ENCODE peak calls at places on chromosome 2, in seven cellular contexts. L is EL; Z is fibroblast of the conjunctiva; B is cardiac fibroblast; M is stimulated activated naive B cell treated with anti-CD40 and anti-IgM and Interleukin-4, amounts not matched to agents 10 μg/mL and 1 μg/mL and 100 μg/mL, for 72 hours; K is stimulated activated CD4-positive, alpha-beta T cell treated with anti-CD3 and anti-CD28 coated beads, Interleukin-1b, Interleukin-23, amount 100 ng/mL, for 1 hour; T is HS-5. W is an unnamed sample.

GRCh38 chr2:157927155-157927554 is 51.0 kb upstream of the ACVR1 start:
- DNase-seq in L (no peak), Z (no peak), B (no peak), M (no peak), K (no peak), T (no peak), W (no peak)

GRCh38 chr2:121634354-121635307 is 14.6 kb downstream of the CLASP1 start:
- DNase-seq in L (peak), Z (no peak), B (peak), M (no peak), K (no peak), T (peak), W (no peak)

GRCh38 chr2:198314559-198315153 is 510.3 kb downstream of the PLCL1 start:
- DNase-seq in L (peak), Z (peak), B (peak), M (no peak), K (no peak), T (peak), W (peak)

GRCh38 chr2:191166111-191166755 is 15.4 kb upstream of the STAT4 start:
- DNase-seq in L (peak), Z (peak), B (peak), M (no peak), K (no peak), T (no peak), W (no peak)

GRCh38 chr2:50786345-50786744 is 245.6 kb downstream of the NRXN1 start:
- DNase-seq in L (no peak), Z (no peak), B (no peak), M (no peak), K (no peak), T (no peak), W (no peak)

GRCh38 chr2:65724752-65725151 is 292.4 kb upstream of the SPRED2 start:
- DNase-seq in L (no peak), Z (no peak), B (no peak), M (no peak), K (no peak), T (no peak), W (no peak)

GRCh38 chr2:48607307-48608014 is 10.2 kb upstream of the GTF2A1L start:
- DNase-seq in L (peak), Z (no peak), B (peak), M (no peak), K (no peak), T (no peak), W (no peak)

GRCh38 chr2:216327447-216327846 is 44.8 kb downstream of the MARCHF4 start:
- DNase-seq in L (no peak), Z (no peak), B (no peak), M (no peak), K (no peak), T (no peak), W (no peak)

GRCh38 chr2:227377461-227378351 is 1.4 kb downstream of the TM4SF20 start:
- DNase-seq in L (peak), Z (no peak), B (no peak), M (no peak), K (no peak), T (no peak), W (no peak)

GRCh38 chr2:227095346-227095745 is 68.7 kb downstream of the COL4A4 start:
- DNase-seq in L (no peak), Z (no peak), B (no peak), M (no peak), K (no peak), T (no peak), W (no peak)

GRCh38 chr2:225400060-225400511 is 576 bp downstream of the NYAP2 start:
- DNase-seq in L (peak), Z (peak), B (peak), M (no peak), K (no peak), T (peak), W (no peak)

GRCh38 chr2:238173692-238174091 is 14.9 kb downstream of the ERFE start:
- DNase-seq in L (no peak), Z (no peak), B (no peak), M (no peak), K (no peak), T (no peak), W (no peak)

GRCh38 chr2:112869258-112869842 is 32.8 kb upstream of the IL1B start:
- DNase-seq in L (peak), Z (peak), B (peak), M (no peak), K (no peak), T (peak), W (peak)

GRCh38 chr2:193963472-193964119 is 1693.4 kb upstream of the SLC39A10 start:
- DNase-seq in L (no peak), Z (peak), B (peak), M (no peak), K (no peak), T (no peak), W (no peak)

GRCh38 chr2:220753486-220753885 is 818.6 kb downstream of the EPHA4 start:
- DNase-seq in L (no peak), Z (no peak), B (no peak), M (no peak), K (no peak), T (no peak), W (no peak)

GRCh38 chr2:106020032-106020431 is 174.1 kb downstream of the UXS1 start:
- DNase-seq in L (no peak), Z (no peak), B (peak), M (no peak), K (no peak), T (no peak), W (no peak)

GRCh38 chr2:127024769-127025356 is 82.1 kb downstream of the BIN1 start:
- DNase-seq in L (peak), Z (no peak), B (no peak), M (no peak), K (no peak), T (no peak), W (no peak)

GRCh38 chr2:98457045-98457696 is 12.5 kb downstream of the INPP4A start:
- DNase-seq in L (peak), Z (peak), B (peak), M (no peak), K (no peak), T (peak), W (peak)

GRCh38 chr2:197191948-197192338 is 118.6 kb downstream of the ANKRD44 start:
- DNase-seq in L (no peak), Z (no peak), B (no peak), M (no peak), K (no peak), T (no peak), W (no peak)

GRCh38 chr2:108630567-108631405 is 88.5 kb upstream of the RANBP2 start:
- DNase-seq in L (peak), Z (no peak), B (peak), M (no peak), K (no peak), T (no peak), W (no peak)

GRCh38 chr2:178529194-178529593 is 48.9 kb downstream of the PLEKHA3 start:
- DNase-seq in L (no peak), Z (no peak), B (no peak), M (no peak), K (no peak), T (no peak), W (no peak)

GRCh38 chr2:10307561-10308156 is 5.0 kb downstream of the HPCAL1 start:
- DNase-seq in L (no peak), Z (no peak), B (no peak), M (no peak), K (no peak), T (no peak), W (no peak)

GRCh38 chr2:131104487-131105155 is 515 bp upstream of the PLEKHB2 start:
- DNase-seq in L (peak), Z (peak), B (peak), M (peak), K (peak), T (peak), W (no peak)

GRCh38 chr2:197131558-197131855 is 179.1 kb downstream of the ANKRD44 start:
- DNase-seq in L (no peak), Z (no peak), B (no peak), M (no peak), K (no peak), T (no peak), W (no peak)

GRCh38 chr2:215876139-215876936 is 137.0 kb downstream of the MREG start:
- DNase-seq in L (no peak), Z (no peak), B (no peak), M (no peak), K (no peak), T (no peak), W (no peak)

GRCh38 chr2:198957183-198957582 is 500.6 kb downstream of the SATB2 start:
- DNase-seq in L (no peak), Z (no peak), B (no peak), M (no peak), K (no peak), T (no peak), W (no peak)

GRCh38 chr2:222399038-222399783 is 25.1 kb upstream of the SGPP2 start:
- DNase-seq in L (no peak), Z (no peak), B (no peak), M (no peak), K (no peak), T (no peak), W (no peak)

GRCh38 chr2:38076250-38076709 is 329 bp upstream of the CYP1B1 start:
- DNase-seq in L (peak), Z (peak), B (peak), M (peak), K (no peak), T (peak), W (no peak)

W was measured in AG04449.